ENCODE peak calls at places on chromosomes 6 and 20, in seven cellular contexts. F is testis, G is lower lobe of right lung, R is stomach, V is right lobe of liver, A is cardiac muscle cell, M is Panc1. B is an unnamed sample. For H3K4me1, the result is how much of the 10 kb centered on the place peaks cover.

GRCh38 chr6:1911476-1911875 is 301.8 kb downstream of the FOXC1 start:
- DNase-seq in F (no peak), G (no peak), R (no peak), V (no peak), A (peak), M (no peak), B (no peak)

GRCh38 chr6:41441598-41442205 is 104.5 kb upstream of the FOXP4 start:
- DNase-seq in F (no peak), G (peak), R (no peak), V (no peak), A (no peak), M (no peak), B (no peak)

GRCh38 chr6:47247227-47247797 is 62.4 kb downstream of the TNFRSF21 start:
- DNase-seq in F (no peak), G (no peak), R (no peak), V (no peak), A (peak), M (no peak), B (no peak)

GRCh38 chr6:27478141-27478705 is 5.3 kb upstream of the ZNF184 start:
- DNase-seq in F (no peak), G (no peak), R (no peak), V (no peak), A (peak), M (no peak), B (no peak)

GRCh38 chr6:20953019-20953418 is 418.8 kb downstream of the CDKAL1 start:
- DNase-seq in F (no peak), G (no peak), R (no peak), V (no peak), A (no peak), M (no peak), B (no peak)

GRCh38 chr20:61744691-61745396 is 320.8 kb downstream of the TAF4 start:
- DNase-seq in F (no peak), G (peak), R (no peak), V (peak), A (peak), M (no peak), B (no peak)

GRCh38 chr6:127869772-127870404 is 31.0 kb downstream of the THEMIS start:
- DNase-seq in F (no peak), G (no peak), R (no peak), V (no peak), A (no peak), M (no peak), B (no peak)

GRCh38 chr20:38073307-38074010 is 39.9 kb downstream of the RPRD1B start:
- DNase-seq in F (peak), G (no peak), R (peak), V (no peak), A (peak), M (peak), B (peak)

GRCh38 chr6:129849456-129849855 is 11.7 kb downstream of the TMEM244 start:
- DNase-seq in F (no peak), G (no peak), R (no peak), V (no peak), A (peak), M (no peak), B (no peak)

GRCh38 chr20:53495357-53495756 is 98.3 kb downstream of the ZNF217 start:
- DNase-seq in F (no peak), G (no peak), R (no peak), V (no peak), A (peak), M (no peak), B (no peak)

GRCh38 chr6:45681860-45682488 is 304.2 kb upstream of the SUPT3H start:
- DNase-seq in F (no peak), G (peak), R (no peak), V (no peak), A (peak), M (no peak), B (no peak)

GRCh38 chr20:8334641-8335040 is 202.6 kb downstream of the PLCB1 start:
- DNase-seq in F (no peak), G (no peak), R (no peak), V (no peak), A (no peak), M (no peak), B (no peak)

GRCh38 chr6:100194535-100194934 is 200.5 kb upstream of the MCHR2 start:
- DNase-seq in F (no peak), G (no peak), R (no peak), V (no peak), A (no peak), M (no peak), B (no peak)

GRCh38 chr20:59966428-59966827 is 8.2 kb downstream of the CDH26 start:
- DNase-seq in F (no peak), G (no peak), R (no peak), V (no peak), A (no peak), M (no peak), B (no peak)

GRCh38 chr6:140623498-140623897 is 1249.0 kb upstream of the CITED2 start:
- DNase-seq in F (no peak), G (no peak), R (no peak), V (no peak), A (peak), M (no peak), B (no peak)

GRCh38 chr20:52422574-52423463 is 231.2 kb upstream of the ZFP64 start:
- DNase-seq in F (no peak), G (no peak), R (no peak), V (no peak), A (peak), M (no peak), B (no peak)

GRCh38 chr6:169838291-169839028 is 87.0 kb downstream of the ERMARD start:
- DNase-seq in F (peak), G (no peak), R (peak), V (peak), A (no peak), M (no peak), B (no peak)

GRCh38 chr6:13444604-13445003 is 42.8 kb downstream of the GFOD1 start:
- DNase-seq in F (no peak), G (no peak), R (no peak), V (no peak), A (no peak), M (no peak), B (no peak)

GRCh38 chr20:62479218-62479617 is 3.4 kb upstream of the GATA5 start:
- DNase-seq in F (no peak), G (no peak), R (no peak), V (no peak), A (no peak), M (no peak), B (no peak)

GRCh38 chr6:145189836-145190235 is 545.5 kb downstream of the EPM2A start:
- DNase-seq in F (no peak), G (no peak), R (no peak), V (no peak), A (no peak), M (no peak), B (no peak)

GRCh38 chr6:29016559-29017427 is 11.7 kb upstream of the ZNF311 start:
- DNase-seq in F (peak), G (peak), R (peak), V (peak), A (peak), M (peak), B (peak)

GRCh38 chr6:163338671-163339405 is 75.7 kb upstream of the QKI start:
- DNase-seq in F (no peak), G (no peak), R (no peak), V (no peak), A (peak), M (no peak), B (peak)

GRCh38 chr20:37243076-37243936 is 18.3 kb downstream of the GHRH start:
- DNase-seq in F (no peak), G (no peak), R (no peak), V (peak), A (no peak), M (no peak), B (no peak)

GRCh38 chr6:106477790-106478189 is 117.3 kb downstream of the CRYBG1 start:
- DNase-seq in F (no peak), G (no peak), R (no peak), V (no peak), A (no peak), M (no peak), B (no peak)

GRCh38 chr20:16785221-16785620 is 37.1 kb downstream of the OTOR start:
- DNase-seq in F (no peak), G (no peak), R (no peak), V (no peak), A (no peak), M (no peak), B (no peak)

GRCh38 chr20:59032713-59033059 is 551 bp upstream of the ATP5F1E start:
- DNase-seq in F (no peak), G (no peak), R (no peak), V (no peak), A (peak), M (peak), B (no peak)

GRCh38 chr6:136786708-136787107 is 5.6 kb downstream of the MAP3K5 start:
- DNase-seq in F (no peak), G (peak), R (no peak), V (no peak), A (no peak), M (no peak), B (no peak)

GRCh38 chr20:32110173-32110704 is 725 bp downstream of the TM9SF4 start:
- DNase-seq in F (no peak), G (no peak), R (no peak), V (no peak), A (no peak), M (no peak), B (no peak)

GRCh38 chr6:21264288-21264818 is 329.2 kb upstream of the SOX4 start:
- DNase-seq in F (no peak), G (no peak), R (no peak), V (no peak), A (no peak), M (no peak), B (no peak)

GRCh38 chr6:91213229-91213901 is 626.5 kb upstream of the MAP3K7 start:
- DNase-seq in F (no peak), G (no peak), R (no peak), V (no peak), A (no peak), M (no peak), B (no peak)

GRCh38 chr6:128491643-128492206 is 28.7 kb downstream of the PTPRK start:
- DNase-seq in F (peak), G (no peak), R (no peak), V (no peak), A (peak), M (no peak), B (no peak)

GRCh38 chr6:121666809-121667208 is 231.4 kb downstream of the GJA1 start:
- DNase-seq in F (no peak), G (no peak), R (no peak), V (no peak), A (peak), M (peak), B (no peak)

GRCh38 chr6:27770724-27771123 is 141.5 kb downstream of the OR2B2 start:
- DNase-seq in F (no peak), G (no peak), R (no peak), V (no peak), A (no peak), M (no peak), B (no peak)

GRCh38 chr6:166683477-166683876 is 56.4 kb upstream of the RPS6KA2 start:
- DNase-seq in F (no peak), G (no peak), R (no peak), V (no peak), A (peak), M (no peak), B (no peak)

GRCh38 chr20:1215386-1216170 is 10.3 kb upstream of the RAD21L1 start:
- DNase-seq in F (no peak), G (no peak), R (no peak), V (no peak), A (no peak), M (no peak), B (no peak)

GRCh38 chr6:136541395-136541794 is 8.8 kb downstream of the MAP7 start:
- DNase-seq in F (no peak), G (no peak), R (no peak), V (no peak), A (no peak), M (no peak), B (no peak)

GRCh38 chr6:147903931-147904330 is 395.4 kb downstream of the SAMD5 start:
- DNase-seq in F (no peak), G (no peak), R (no peak), V (no peak), A (no peak), M (no peak), B (no peak)

GRCh38 chr6:102662851-102663250 is 1269.3 kb downstream of the GRIK2 start:
- DNase-seq in F (no peak), G (no peak), R (no peak), V (no peak), A (no peak), M (no peak), B (no peak)

GRCh38 chr6:102655823-102656222 is 1262.3 kb downstream of the GRIK2 start:
- DNase-seq in F (no peak), G (no peak), R (no peak), V (no peak), A (no peak), M (no peak), B (no peak)

GRCh38 chr6:102660288-102660687 is 1266.8 kb downstream of the GRIK2 start:
- DNase-seq in F (no peak), G (peak), R (no peak), V (no peak), A (no peak), M (no peak), B (no peak)
- H3K4me1 ChIP-seq in F (under half), G (under half), R (under half), V (under half), A (under half), M (under half), B (under half)

GRCh38 chr6:168149015-168149414 is 70.0 kb upstream of the FRMD1 start:
- DNase-seq in F (no peak), G (no peak), R (no peak), V (no peak), A (no peak), M (no peak), B (no peak)

GRCh38 chr6:168152306-168152963 is 73.4 kb upstream of the FRMD1 start:
- DNase-seq in F (no peak), G (no peak), R (no peak), V (no peak), A (no peak), M (no peak), B (no peak)

GRCh38 chr6:168147205-168147738 is 68.3 kb upstream of the FRMD1 start:
- DNase-seq in F (no peak), G (no peak), R (no peak), V (no peak), A (no peak), M (no peak), B (no peak)

GRCh38 chr6:168148231-168148849 is 69.3 kb upstream of the FRMD1 start:
- DNase-seq in F (no peak), G (no peak), R (no peak), V (no peak), A (no peak), M (no peak), B (no peak)

GRCh38 chr6:168150551-168151444 is 71.8 kb upstream of the FRMD1 start:
- DNase-seq in F (peak), G (no peak), R (no peak), V (no peak), A (peak), M (no peak), B (no peak)
- H3K27ac ChIP-seq in F (no peak), G (no peak), R (no peak), V (no peak), A (no peak), M (no peak), B (no peak)

GRCh38 chr6:51350308-51350904 is 531.7 kb downstream of the TFAP2B start:
- DNase-seq in F (no peak), G (no peak), R (no peak), V (no peak), A (no peak), M (no peak), B (no peak)
- TF ChIP-seq CTCF in F (no peak), G (peak), R (no peak), V (peak), A (no peak), M (peak), B (peak)

GRCh38 chr6:33750244-33750991 is 3.7 kb upstream of the IP6K3 start:
- DNase-seq in F (no peak), G (no peak), R (no peak), V (peak), A (peak), M (no peak), B (no peak)
- H3K4me1 ChIP-seq in F (under half), G (under half), R (under half), V (under half), A (half or more), M (under half), B (under half)